ENCODE peak calls at places on chromosomes 11 and 22, in nine cellular contexts. K, N, S, B, D, V, A, C and R are unnamed samples.

GRCh38 chr11:15101072-15101701 is 13.5 kb upstream of the INSC start:
- DNase-seq in V (peak), S (peak), D (no peak), C (peak), A (peak), K (no peak), N (peak), B (peak), R (peak)

GRCh38 chr11:123561046-123561781 is 93.2 kb downstream of the SCN3B start:
- DNase-seq in B (no peak), S (no peak), A (peak), K (peak), N (no peak), D (no peak), C (no peak), V (peak), R (peak)

GRCh38 chr11:120511116-120511803 is at the start of gene GRIK4:
- DNase-seq in V (peak), B (peak), D (peak), A (peak), C (peak), N (peak), S (peak), K (peak), R (peak)

GRCh38 chr22:28128827-28129226 is 209.8 kb upstream of the PITPNB start:
- DNase-seq in K (no peak), V (no peak), A (no peak), N (peak), S (no peak), B (no peak), C (no peak), D (no peak), R (no peak)

GRCh38 chr11:59753650-59754493 is 1.3 kb upstream of the STX3 start:
- DNase-seq in A (peak), K (peak), V (peak), N (peak), B (peak), S (peak), C (peak), D (peak), R (peak)

GRCh38 chr11:94880216-94880615 is 93.1 kb downstream of the CWC15 start:
- DNase-seq in N (peak), D (no peak), V (peak), S (no peak), A (peak), C (no peak), K (no peak), B (peak), R (no peak)

GRCh38 chr22:37212174-37212906 is at the start of gene SSTR3:
- DNase-seq in K (peak), B (no peak), V (no peak), N (no peak), S (peak), C (no peak), D (no peak), A (no peak), R (no peak)

GRCh38 chr11:8808226-8808585 is 102.8 kb upstream of the AKIP1 start:
- DNase-seq in A (no peak), B (no peak), K (no peak), C (no peak), N (no peak), D (no peak), S (no peak), V (no peak), R (peak)

GRCh38 chr11:123145220-123145619 is 49.8 kb downstream of the CLMP start:
- DNase-seq in N (peak), A (peak), S (no peak), C (no peak), D (no peak), K (peak), V (peak), B (peak), R (peak)

GRCh38 chr22:20602589-20603164 is 95.3 kb downstream of the MED15 start:
- DNase-seq in K (no peak), C (no peak), N (no peak), S (no peak), D (no peak), B (no peak), A (no peak), V (no peak), R (no peak)

GRCh38 chr22:20659920-20660319 is 114.0 kb upstream of the SERPIND1 start:
- DNase-seq in C (no peak), B (no peak), V (no peak), K (no peak), S (no peak), A (no peak), D (no peak), N (no peak), R (no peak)

GRCh38 chr11:973237-973636 is 47.6 kb downstream of the AP2A2 start:
- DNase-seq in K (no peak), D (no peak), V (no peak), C (no peak), A (no peak), S (no peak), B (no peak), N (no peak), R (no peak)

GRCh38 chr11:123362941-123363340 is 67.1 kb upstream of the GRAMD1B start:
- DNase-seq in N (no peak), B (no peak), C (no peak), D (no peak), S (no peak), A (no peak), V (no peak), K (no peak), R (no peak)

GRCh38 chr22:18110194-18110943 is at the start of gene TUBA8:
- DNase-seq in D (no peak), C (no peak), K (peak), A (peak), N (peak), V (peak), B (no peak), S (peak), R (peak)

GRCh38 chr11:14306481-14306880 is 52.5 kb downstream of the RRAS2 start:
- DNase-seq in V (no peak), S (no peak), N (no peak), C (no peak), B (peak), D (no peak), K (no peak), A (no peak), R (no peak)

GRCh38 chr11:111520565-111520964 is 6.0 kb downstream of the HOATZ start:
- DNase-seq in A (peak), B (no peak), N (peak), S (no peak), D (no peak), V (no peak), C (no peak), K (no peak), R (peak)

GRCh38 chr22:46025973-46026906 is 49.3 kb upstream of the WNT7B start:
- DNase-seq in V (no peak), C (no peak), B (no peak), K (peak), A (no peak), N (no peak), D (no peak), S (no peak), R (no peak)

GRCh38 chr11:1194977-1195689 is 27.7 kb upstream of the MUC5B start:
- DNase-seq in K (peak), N (no peak), B (no peak), C (no peak), A (no peak), S (no peak), V (no peak), D (no peak), R (no peak)

GRCh38 chr11:106271686-106272085 is 194.2 kb downstream of the AASDHPPT start:
- DNase-seq in B (no peak), C (no peak), S (no peak), A (peak), N (no peak), D (no peak), K (no peak), V (no peak), R (no peak)

GRCh38 chr11:122751298-122752070 is 86.8 kb upstream of the CRTAM start:
- DNase-seq in C (no peak), D (no peak), N (peak), V (no peak), B (no peak), K (no peak), A (peak), S (no peak), R (peak)

GRCh38 chr11:94185387-94186084 is 56.9 kb downstream of the PANX1 start:
- DNase-seq in D (no peak), B (no peak), V (no peak), A (peak), C (no peak), S (no peak), N (no peak), K (no peak), R (peak)

GRCh38 chr11:130125638-130126037 is 33.9 kb upstream of the ST14 start:
- DNase-seq in A (no peak), N (no peak), B (no peak), C (no peak), K (no peak), S (no peak), D (no peak), V (no peak), R (no peak)

GRCh38 chr22:45907378-45907777 is 69.6 kb downstream of the WNT7B start:
- DNase-seq in D (no peak), S (no peak), A (no peak), B (no peak), V (no peak), C (no peak), N (no peak), K (no peak), R (no peak)